ENCODE peak calls at places on chromosomes 11 and 22, in five cellular contexts. D is osteocyte, P is Peyer's patch, Z is prostate gland, L is coronary artery. U is an unnamed sample.

GRCh38 chr11:81655351-81655750 is 1078.3 kb downstream of the FAM181B start:
- DNase-seq in D (no peak), P (no peak), Z (no peak), L (no peak), U (peak; percentile 65)

GRCh38 chr11:128294685-128295079 is 292.7 kb downstream of the ETS1 start:
- DNase-seq in D (no peak), P (no peak), Z (no peak), L (no peak), U (peak; percentile 48)

GRCh38 chr11:27218498-27219038 is 144.4 kb downstream of the CCDC34 start:
- DNase-seq in D (no peak), P (no peak), Z (no peak), L (no peak), U (peak; percentile 67)

GRCh38 chr11:63212742-63213141 is 30.7 kb downstream of the SLC22A25 start:
- DNase-seq in D (no peak), P (no peak), Z (no peak), L (no peak), U (peak; percentile 38)

GRCh38 chr11:73469401-73469800 is 93.2 kb downstream of the RELT start:
- DNase-seq in D (no peak), P (no peak), Z (no peak), L (no peak), U (peak; percentile 41)

GRCh38 chr22:35023692-35024363 is 42.1 kb upstream of the ISX start:
- DNase-seq in D (peak; percentile 90), P (peak; percentile 86), Z (peak; percentile 70), L (no peak), U (peak; percentile 36)

GRCh38 chr11:44556735-44557409 is 8.6 kb upstream of the CD82 start:
- DNase-seq in D (no peak), P (no peak), Z (peak; percentile 58), L (no peak), U (peak; percentile 71)

GRCh38 chr11:117064275-117064674 is 34.0 kb downstream of the SIK3 start:
- DNase-seq in D (no peak), P (no peak), Z (no peak), L (no peak), U (peak; percentile 60)

GRCh38 chr22:36767035-36767775 is 8.7 kb downstream of the IFT27 start:
- DNase-seq in D (peak; percentile 66), P (no peak), Z (no peak), L (peak; percentile 29), U (no peak)

GRCh38 chr11:8768625-8769333 is 86.2 kb downstream of the RPL27A start:
- DNase-seq in D (no peak), P (no peak), Z (no peak), L (no peak), U (peak; percentile 44)

GRCh38 chr11:114232400-114233070 is 63.7 kb upstream of the NNMT start:
- DNase-seq in D (no peak), P (no peak), Z (no peak), L (no peak), U (no peak)

GRCh38 chr11:63289658-63290057 is 46.3 kb upstream of the SLC22A25 start:
- DNase-seq in D (no peak), P (no peak), Z (no peak), L (no peak), U (no peak)

GRCh38 chr11:57321996-57322880 is 2.5 kb downstream of the TNKS1BP1 start:
- DNase-seq in D (peak; percentile 94), P (peak; percentile 80), Z (peak; percentile 94), L (peak; percentile 98), U (peak; percentile 97)

GRCh38 chr22:35521358-35522264 is 19.0 kb upstream of the RASD2 start:
- DNase-seq in D (no peak), P (peak; percentile 23), Z (no peak), L (no peak), U (no peak)

GRCh38 chr22:19718255-19719054 is 4.2 kb downstream of the SEPTIN5 start:
- DNase-seq in D (no peak), P (no peak), Z (no peak), L (no peak), U (no peak)
- TF ChIP-seq CTCF in D (no peak), P (peak; percentile 3), Z (peak; percentile 3), L (no peak), U (no peak)

DNA sequence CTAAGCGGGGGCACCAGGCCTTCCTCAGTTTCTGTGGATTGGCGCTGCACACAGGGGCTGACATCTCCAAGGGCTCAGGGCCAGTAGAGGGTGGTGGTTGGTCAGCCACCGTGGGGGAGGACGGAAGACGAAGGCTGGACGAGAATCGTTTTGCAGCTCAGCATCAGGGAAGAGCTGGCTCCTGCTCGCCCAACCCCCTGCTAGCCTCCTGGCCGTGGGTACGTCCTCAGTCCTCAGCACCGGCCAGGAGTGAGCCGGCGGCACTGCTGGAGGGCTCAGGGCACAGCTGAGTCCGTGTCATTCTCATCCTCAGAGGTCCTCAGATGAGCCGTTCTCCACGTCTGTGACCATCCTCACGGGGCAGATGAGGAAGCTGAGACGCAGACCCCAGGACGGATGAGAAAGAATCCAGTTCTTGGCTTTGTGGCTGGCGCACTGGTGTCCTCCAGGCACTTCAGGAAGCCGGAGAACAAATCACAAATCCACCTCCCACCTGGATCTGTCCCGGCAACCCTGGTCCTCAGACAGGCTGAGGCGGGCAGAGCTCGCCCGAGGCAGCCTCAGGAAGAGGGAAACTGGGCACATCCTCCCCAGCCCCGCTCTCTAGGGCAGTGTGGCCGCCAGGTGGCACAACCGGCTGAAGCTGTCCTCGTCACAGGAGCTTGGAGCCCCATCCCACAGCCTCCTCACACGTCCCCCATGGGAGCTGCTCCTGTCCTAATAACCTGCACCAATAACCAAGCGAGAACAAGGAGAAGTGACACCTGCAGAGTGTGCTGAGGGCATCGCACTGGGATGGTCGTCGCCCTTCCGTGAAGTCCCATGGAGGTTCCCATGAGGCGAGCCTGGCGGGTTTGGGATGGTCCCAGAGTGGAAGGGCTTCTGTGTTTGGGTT is 393.7 kb downstream of the BRD1 start:
- DNase-seq in D (peak; percentile 80), P (no peak), Z (no peak), L (no peak), U (no peak)
- TF ChIP-seq CTCF in D (no peak), P (no peak), Z (no peak), L (no peak), U (no peak)

GRCh38 chr11:12118940-12119339 is 8.6 kb downstream of the MICAL2 start:
- DNase-seq in D (no peak), P (no peak), Z (no peak), L (no peak), U (no peak)
- TF ChIP-seq CTCF in D (peak; percentile 13), P (no peak), Z (no peak), L (no peak), U (peak; percentile 48)

GRCh38 chr11:60130496-60130895 is 42.0 kb downstream of the MS4A2 start:
- DNase-seq in D (no peak), P (no peak), Z (peak; percentile 9), L (no peak), U (peak; percentile 5)
- TF ChIP-seq CTCF in D (peak; percentile 20), P (peak; percentile 32), Z (no peak), L (no peak), U (peak; percentile 12)

GRCh38 chr11:124745835-124746620 is 6.0 kb downstream of the VSIG2 start:
- DNase-seq in D (no peak), P (peak; percentile 68), Z (no peak), L (no peak), U (no peak)
- TF ChIP-seq CTCF in D (peak; percentile 12), P (peak; percentile 13), Z (no peak), L (no peak), U (peak; percentile 56)

GRCh38 chr11:86126862-86127261 is 58.0 kb upstream of the PICALM start:
- DNase-seq in D (no peak), P (no peak), Z (no peak), L (no peak), U (no peak)
- TF ChIP-seq CTCF in D (no peak), P (no peak), Z (no peak), L (no peak), U (no peak)

DNA sequence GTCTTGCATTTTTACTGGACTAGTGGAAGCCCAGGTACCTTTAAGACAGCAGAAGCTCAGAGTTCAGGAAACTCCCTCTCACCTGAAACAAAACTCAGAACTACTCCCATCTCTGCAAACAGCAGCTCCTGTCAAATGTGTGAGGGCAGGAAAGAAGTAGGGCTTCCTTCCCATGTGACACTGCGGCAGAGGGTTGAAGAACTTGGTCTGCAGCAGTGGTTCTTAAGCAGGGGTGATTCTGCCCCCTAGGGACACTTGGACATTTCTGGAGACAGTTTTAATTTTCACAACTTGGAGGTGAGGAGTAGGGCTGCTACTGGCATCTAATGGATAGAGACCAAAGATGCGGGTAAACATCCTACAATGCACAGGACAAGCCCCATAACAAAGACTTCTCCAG is 63.4 kb downstream of the RCN1 start:
- DNase-seq in D (no peak), P (no peak), Z (no peak), L (no peak), U (peak; percentile 77)
- TF ChIP-seq CTCF in D (no peak), P (no peak), Z (no peak), L (no peak), U (peak; percentile 62)

GRCh38 chr11:127136438-127136837 is 135.9 kb upstream of the KIRREL3 start:
- DNase-seq in D (no peak), P (no peak), Z (no peak), L (no peak), U (no peak)
- TF ChIP-seq CTCF in D (no peak), P (no peak), Z (no peak), L (no peak), U (no peak)

GRCh38 chr11:96303980-96304379 is 39.0 kb downstream of the MAML2 start:
- DNase-seq in D (no peak), P (no peak), Z (no peak), L (no peak), U (no peak)

GRCh38 chr11:96299155-96299883 is 43.7 kb downstream of the MAML2 start:
- DNase-seq in D (no peak), P (no peak), Z (no peak), L (no peak), U (no peak)

GRCh38 chr11:96301818-96302217 is 41.2 kb downstream of the MAML2 start:
- DNase-seq in D (no peak), P (no peak), Z (no peak), L (no peak), U (no peak)

GRCh38 chr11:96306600-96306932 is 36.4 kb downstream of the MAML2 start:
- DNase-seq in D (no peak), P (no peak), Z (no peak), L (no peak), U (no peak)

DNA sequence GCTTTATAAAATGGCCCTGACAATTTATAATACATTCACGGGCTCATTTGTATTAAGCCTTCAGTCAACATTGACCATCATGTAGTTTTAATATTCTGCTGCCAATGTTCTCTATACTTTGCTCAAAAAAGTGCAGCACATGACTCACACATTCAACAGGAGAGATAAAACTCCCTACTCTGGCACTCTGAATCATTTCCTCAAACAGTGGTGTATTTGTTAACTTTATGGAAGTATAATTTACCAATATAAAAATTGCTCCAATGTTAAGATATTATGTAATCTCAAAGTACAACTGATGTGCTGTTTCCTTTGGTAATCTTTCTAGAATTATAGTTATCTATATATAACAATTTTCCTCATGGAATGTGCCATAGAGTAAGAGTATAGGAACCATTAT is 39.9 kb downstream of the MAML2 start:
- DNase-seq in D (no peak), P (no peak), Z (no peak), L (no peak), U (peak; percentile 83)
- TF ChIP-seq CTCF in D (no peak), P (no peak), Z (no peak), L (no peak), U (no peak)